ENCODE peak calls at places on chromosomes 13 and 19, in eight cellular contexts. Y is left ventricle myocardium inferior, U is tibial nerve, L is ovary, R is thyroid gland, S is spleen, B is PC-3, T is neural progenitor cell. P is an unnamed sample. For H3K4me1, the result is how much of the 10 kb centered on the place peaks cover.

GRCh38 chr13:21014666-21015170 is 46.7 kb downstream of the LATS2 start:
- DNase-seq in Y (peak), U (no peak), L (peak), R (peak), S (no peak), B (peak), T (no peak), P (peak)

GRCh38 chr19:29724102-29724641 is 9.1 kb upstream of the C19orf12 start:
- DNase-seq in Y (no peak), U (no peak), L (no peak), R (no peak), S (no peak), B (no peak), T (peak), P (no peak)

GRCh38 chr13:80979035-80979641 is 638.2 kb upstream of the SPRY2 start:
- DNase-seq in Y (no peak), U (no peak), L (no peak), R (peak), S (no peak), B (peak), T (peak), P (peak)

GRCh38 chr13:19836472-19836871 is 27.0 kb downstream of the ZMYM5 start:
- DNase-seq in Y (no peak), U (no peak), L (no peak), R (no peak), S (no peak), B (peak), T (no peak), P (no peak)

GRCh38 chr19:23983406-23983805 is 68.7 kb downstream of the ZNF726 start:
- DNase-seq in Y (no peak), U (no peak), L (no peak), R (no peak), S (no peak), B (peak), T (no peak), P (no peak)

GRCh38 chr13:101157261-101157660 is 259.0 kb downstream of the NALCN start:
- DNase-seq in Y (no peak), U (no peak), L (no peak), R (peak), S (no peak), B (no peak), T (peak), P (no peak)

GRCh38 chr19:6270076-6270745 is 9.6 kb downstream of the MLLT1 start:
- DNase-seq in Y (no peak), U (no peak), L (no peak), R (no peak), S (no peak), B (peak), T (no peak), P (no peak)

GRCh38 chr19:46782355-46783019 is 5.9 kb downstream of the SLC1A5 start:
- DNase-seq in Y (no peak), U (no peak), L (no peak), R (no peak), S (no peak), B (no peak), T (no peak), P (no peak)

GRCh38 chr19:18204394-18205179 is 745 bp upstream of the RAB3A start:
- DNase-seq in Y (no peak), U (no peak), L (peak), R (no peak), S (peak), B (no peak), T (peak), P (no peak)

GRCh38 chr19:16497042-16497441 is 848 bp downstream of the C19orf44 start:
- DNase-seq in Y (no peak), U (no peak), L (no peak), R (no peak), S (no peak), B (peak), T (no peak), P (no peak)

GRCh38 chr13:110024646-110024980 is 238.2 kb upstream of the IRS2 start:
- DNase-seq in Y (no peak), U (no peak), L (no peak), R (no peak), S (no peak), B (no peak), T (no peak), P (no peak)

GRCh38 chr13:107977175-107977574 is 238.2 kb downstream of the LIG4 start:
- DNase-seq in Y (no peak), U (no peak), L (no peak), R (no peak), S (no peak), B (no peak), T (no peak), P (no peak)

GRCh38 chr13:48397744-48398143 is 15.2 kb downstream of the LPAR6 start:
- DNase-seq in Y (no peak), U (no peak), L (no peak), R (no peak), S (no peak), B (no peak), T (no peak), P (no peak)

GRCh38 chr19:36837902-36838783 is at the start of gene ZNF790:
- DNase-seq in Y (peak), U (peak), L (peak), R (peak), S (peak), B (peak), T (peak), P (peak)

GRCh38 chr19:3656073-3656746 is 29.6 kb upstream of the CACTIN start:
- DNase-seq in Y (no peak), U (no peak), L (no peak), R (no peak), S (no peak), B (peak), T (no peak), P (peak)

GRCh38 chr19:40585677-40586422 is 9.2 kb downstream of the SHKBP1 start:
- DNase-seq in Y (no peak), U (no peak), L (no peak), R (no peak), S (peak), B (peak), T (no peak), P (no peak)

GRCh38 chr19:33293255-33294057 is 8.9 kb downstream of the CEBPA start:
- DNase-seq in Y (no peak), U (no peak), L (no peak), R (peak), S (peak), B (peak), T (no peak), P (no peak)

GRCh38 chr19:2415281-2415972 is 12.0 kb downstream of the TIMM13 start:
- DNase-seq in Y (no peak), U (no peak), L (no peak), R (no peak), S (no peak), B (no peak), T (no peak), P (no peak)

GRCh38 chr19:27765912-27766725 is 1446.8 kb downstream of the UQCRFS1 start:
- DNase-seq in Y (no peak), U (no peak), L (no peak), R (no peak), S (no peak), B (no peak), T (no peak), P (no peak)

GRCh38 chr19:55549500-55550320 is 4.4 kb upstream of the SBK3 start:
- DNase-seq in Y (no peak), U (no peak), L (no peak), R (peak), S (no peak), B (peak), T (peak), P (no peak)

GRCh38 chr19:39166571-39167391 is 30.0 kb upstream of the NCCRP1 start:
- DNase-seq in Y (peak), U (no peak), L (peak), R (peak), S (peak), B (peak), T (peak), P (peak)

GRCh38 chr13:111383591-111384440 is 63.4 kb downstream of the TEX29 start:
- DNase-seq in Y (no peak), U (no peak), L (no peak), R (no peak), S (peak), B (no peak), T (no peak), P (no peak)

GRCh38 chr13:79401259-79402071 is 4.6 kb downstream of the RBM26 start:
- DNase-seq in Y (no peak), U (no peak), L (no peak), R (no peak), S (no peak), B (no peak), T (no peak), P (no peak)

GRCh38 chr13:79402679-79403078 is 3.4 kb downstream of the RBM26 start:
- DNase-seq in Y (no peak), U (no peak), L (no peak), R (no peak), S (no peak), B (no peak), T (no peak), P (no peak)

GRCh38 chr13:79404361-79404760 is 1.7 kb downstream of the RBM26 start:
- DNase-seq in Y (no peak), U (no peak), L (no peak), R (no peak), S (no peak), B (no peak), T (peak), P (no peak)

GRCh38 chr13:79402074-79402635 is 3.9 kb downstream of the RBM26 start:
- DNase-seq in Y (no peak), U (no peak), L (no peak), R (no peak), S (no peak), B (no peak), T (no peak), P (no peak)

DNA sequence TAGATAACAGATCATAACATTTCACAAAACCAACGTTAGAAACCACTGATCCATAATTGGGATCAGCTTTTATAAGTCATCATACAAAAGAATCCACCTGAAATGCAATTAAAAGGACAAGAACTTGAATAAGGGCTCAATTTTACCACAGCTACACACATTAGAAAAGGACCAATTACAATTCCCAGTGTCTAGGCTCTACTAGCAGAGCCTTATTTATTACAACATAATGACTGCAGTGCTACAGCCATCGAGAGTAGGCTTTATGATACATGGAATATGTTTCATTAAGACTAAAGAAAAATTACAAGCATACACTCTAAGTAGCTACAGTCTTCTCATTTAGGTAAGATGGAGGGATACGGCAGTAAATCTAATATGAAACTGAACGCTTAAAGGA is 2.9 kb downstream of the RBM26 start:
- DNase-seq in Y (no peak), U (no peak), L (no peak), R (no peak), S (no peak), B (no peak), T (no peak), P (no peak)
- H3K4me1 ChIP-seq in Y (half or more), U (half or more), L (under half), R (under half), S (under half), B (under half), T (half or more), P (under half)

GRCh38 chr13:99982021-99982740 is 597 bp downstream of the ZIC2 start:
- DNase-seq in Y (no peak), U (no peak), L (no peak), R (no peak), S (peak), B (no peak), T (peak), P (peak)
- H3K4me3 ChIP-seq in Y (peak), U (peak), L (peak), R (peak), S (peak), B (peak), T (peak), P (peak)

DNA sequence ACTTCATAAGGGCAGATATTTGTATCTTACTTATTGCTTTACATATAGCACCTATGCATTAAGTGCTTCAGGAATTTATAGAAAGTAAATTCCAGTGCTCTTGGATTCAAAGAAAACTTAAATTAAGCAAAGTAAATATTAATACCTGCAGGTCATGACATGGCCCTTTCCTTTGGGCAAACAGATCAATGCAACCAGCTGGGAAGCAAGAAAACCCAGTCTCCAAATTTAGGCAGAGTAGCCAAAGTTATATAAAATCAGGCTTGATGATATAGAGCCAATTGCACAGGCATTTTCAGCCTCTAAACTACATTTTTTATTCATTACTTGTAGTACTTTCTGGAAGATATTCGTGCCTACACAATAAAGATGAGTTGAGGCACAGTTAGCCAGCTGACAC is 16.9 kb downstream of the TGDS start:
- DNase-seq in Y (no peak), U (no peak), L (no peak), R (no peak), S (no peak), B (no peak), T (no peak), P (no peak)
- H3K27ac ChIP-seq in Y (no peak), U (no peak), L (no peak), R (no peak), S (no peak), B (no peak), T (no peak), P (no peak)

DNA sequence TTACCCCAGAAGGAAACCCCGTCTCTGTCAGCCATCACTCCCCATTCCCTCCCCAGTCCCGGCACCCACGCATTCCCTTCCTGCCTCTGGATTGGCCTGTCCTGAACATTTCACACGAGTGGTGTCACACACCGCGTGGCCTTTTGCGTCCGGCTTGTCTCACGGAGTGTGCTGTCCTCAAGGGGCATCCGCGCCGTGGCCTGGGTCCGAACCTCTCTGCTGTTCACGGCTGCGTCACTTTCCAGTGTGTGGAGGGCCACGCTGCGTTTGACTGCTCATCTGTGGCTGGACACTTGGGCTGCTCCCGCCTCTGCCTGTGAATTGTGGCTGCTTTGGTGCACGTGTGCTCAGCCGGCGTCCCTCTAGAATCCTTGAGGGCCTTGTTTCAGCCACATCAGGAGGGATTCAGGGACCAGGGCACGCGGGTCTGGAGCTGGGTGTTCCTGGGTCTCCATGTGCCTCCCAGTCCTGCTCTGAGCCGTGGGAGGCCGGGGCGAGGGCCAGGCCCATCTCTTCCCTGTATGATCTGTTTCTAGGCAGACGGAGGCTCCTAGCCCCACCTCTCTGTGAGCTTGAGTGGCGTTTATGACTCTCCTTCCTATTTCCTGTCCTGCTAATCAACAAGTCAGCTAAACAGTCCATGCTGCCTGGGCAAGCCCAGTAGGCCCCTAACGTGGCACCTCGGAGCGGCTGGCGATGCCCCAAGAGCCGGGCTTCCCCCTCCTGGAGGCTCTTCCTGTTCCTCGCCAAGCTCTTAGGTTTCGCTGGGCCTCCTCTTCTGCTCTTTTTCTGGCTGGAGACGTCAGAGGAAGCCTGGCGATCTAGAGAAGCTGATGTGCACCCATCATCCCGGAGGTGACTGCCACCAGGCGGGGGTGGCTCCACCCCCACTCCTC is 8.1 kb downstream of the STK11 start:
- DNase-seq in Y (peak), U (no peak), L (no peak), R (peak), S (peak), B (no peak), T (no peak), P (peak)
- H3K4me1 ChIP-seq in Y (half or more), U (half or more), L (under half), R (under half), S (half or more), B (under half), T (under half), P (under half)

P was measured in right cardiac atrium.